ENCODE peak calls at places on chromosomes 12 and 14, in nine cellular contexts. P is GM23338, T is NB4, M is breast epithelium, N is astrocyte of the cerebellum, R is WTC11, W is AG04450, O is sigmoid colon, A is glutamatergic neuron. Q is an unnamed sample.

GRCh38 chr12:20174776-20175175 is 193.6 kb upstream of the PDE3A start:
- DNase-seq in O (no peak), W (no peak), N (no peak), M (no peak), R (no peak), T (no peak), A (no peak), P (no peak), Q (no peak)

GRCh38 chr14:64990291-64990690 is 3.6 kb downstream of the FNTB start:
- DNase-seq in T (peak), R (no peak), O (no peak), M (no peak), W (no peak), P (no peak), A (no peak), N (no peak), Q (peak)

GRCh38 chr12:97380440-97380839 is 82.2 kb upstream of the RMST start:
- DNase-seq in O (no peak), M (no peak), T (no peak), P (no peak), R (no peak), N (peak), W (no peak), A (no peak), Q (no peak)

GRCh38 chr12:21183721-21184275 is 52.8 kb downstream of the SLCO1B1 start:
- DNase-seq in P (no peak), O (no peak), R (no peak), M (no peak), A (no peak), N (no peak), T (no peak), W (no peak), Q (no peak)

GRCh38 chr14:96421236-96421635 is 29.3 kb downstream of the AK7 start:
- DNase-seq in R (no peak), P (no peak), N (no peak), M (no peak), O (no peak), W (no peak), A (no peak), T (no peak), Q (no peak)

GRCh38 chr12:40063424-40063823 is 42.5 kb downstream of the SLC2A13 start:
- DNase-seq in N (no peak), R (no peak), P (no peak), A (no peak), T (no peak), O (no peak), M (no peak), W (no peak), Q (no peak)

GRCh38 chr12:131140069-131140435 is 186.3 kb downstream of the ADGRD1 start:
- DNase-seq in P (no peak), M (no peak), O (no peak), W (no peak), A (no peak), N (no peak), R (no peak), T (no peak), Q (no peak)

GRCh38 chr12:126772171-126772864 is 1494.7 kb upstream of the TMEM132C start:
- DNase-seq in A (no peak), W (no peak), O (no peak), N (no peak), M (no peak), P (no peak), T (peak), R (no peak), Q (peak)

GRCh38 chr12:50112456-50113218 is 601 bp downstream of the COX14 start:
- DNase-seq in R (no peak), P (no peak), M (peak), A (no peak), T (no peak), N (no peak), W (no peak), O (no peak), Q (no peak)

GRCh38 chr12:50110127-50110761 is 1.8 kb upstream of the COX14 start:
- DNase-seq in W (no peak), O (peak), T (peak), A (no peak), R (no peak), P (no peak), N (no peak), M (peak), Q (peak)

GRCh38 chr12:50111693-50112455 is at the start of gene COX14:
- DNase-seq in T (peak), M (peak), P (peak), A (peak), R (peak), O (peak), W (peak), N (peak), Q (peak)

GRCh38 chr12:50110762-50111416 is 1.1 kb upstream of the COX14 start:
- DNase-seq in M (peak), W (no peak), T (peak), N (no peak), R (peak), O (peak), A (peak), P (peak), Q (peak)

DNA sequence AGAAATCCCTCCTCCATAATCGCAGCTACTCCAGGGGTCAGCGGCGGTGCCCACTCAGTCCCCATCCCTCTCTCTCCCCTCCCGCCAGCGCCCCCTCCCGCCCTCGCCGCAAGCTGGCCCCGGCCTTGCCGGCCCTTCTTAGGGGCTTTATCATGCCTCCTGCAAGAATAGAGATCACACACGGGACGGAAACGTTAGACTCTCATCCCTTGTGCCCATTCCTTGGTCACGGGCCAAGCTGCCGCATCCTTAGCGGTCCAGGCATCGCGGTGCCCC is 681 bp upstream of the COX14 start:
- DNase-seq in T (no peak), P (no peak), A (no peak), R (no peak), M (no peak), W (no peak), N (no peak), O (no peak), Q (no peak)
- TF ChIP-seq CTCF in T (no peak), P (no peak), A (peak), R (no peak), M (no peak), W (no peak), N (no peak), O (no peak), Q (no peak)

GRCh38 chr12:103758310-103759089 is 82.5 kb downstream of the NT5DC3 start:
- DNase-seq in W (no peak), A (no peak), N (no peak), P (peak), R (no peak), T (no peak), O (no peak), M (no peak), Q (no peak)
- TF ChIP-seq CTCF in W (no peak), A (no peak), N (no peak), P (no peak), R (no peak), T (no peak), O (no peak), M (no peak), Q (no peak)

GRCh38 chr14:30645600-30645999 is 23.5 kb downstream of the SCFD1 start:
- DNase-seq in A (no peak), W (no peak), N (no peak), T (no peak), R (no peak), P (no peak), M (no peak), O (no peak), Q (no peak)
- TF ChIP-seq CTCF in A (no peak), W (no peak), N (no peak), T (no peak), R (no peak), P (no peak), M (no peak), O (no peak), Q (no peak)

GRCh38 chr14:99401196-99401595 is 79.5 kb downstream of the SETD3 start:
- DNase-seq in A (no peak), N (no peak), M (no peak), O (no peak), P (no peak), T (no peak), R (no peak), W (no peak), Q (no peak)
- TF ChIP-seq CTCF in A (no peak), N (no peak), M (no peak), O (no peak), P (no peak), T (no peak), R (no peak), W (no peak), Q (no peak)

DNA sequence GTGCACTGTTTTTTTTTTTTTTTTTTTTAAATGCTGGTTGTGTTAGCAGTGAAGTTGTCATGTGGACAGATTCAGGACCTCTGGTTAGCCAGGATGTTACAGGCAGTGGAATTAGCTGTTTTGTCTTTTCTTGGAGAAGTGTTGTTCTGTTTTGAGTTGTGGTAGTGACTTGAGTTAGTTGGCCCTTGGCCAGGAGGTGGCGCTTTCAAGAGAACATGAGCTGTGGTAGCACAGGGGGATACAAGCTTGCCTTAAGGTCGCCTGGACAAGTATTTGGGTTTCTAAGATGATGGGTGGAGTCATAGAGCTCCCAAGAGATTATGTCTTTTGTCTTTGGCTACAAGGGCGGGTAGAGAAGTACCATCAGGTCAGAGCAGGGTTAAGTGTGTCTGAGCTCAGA is 33.3 kb upstream of the CCDC198 start:
- DNase-seq in T (peak), W (no peak), R (peak), A (no peak), P (peak), M (no peak), O (no peak), N (no peak), Q (peak)
- TF ChIP-seq CTCF in T (peak), W (no peak), R (peak), A (no peak), P (peak), M (no peak), O (no peak), N (no peak), Q (peak)

Q was measured in GM12865.